ENCODE peak calls at places on chromosomes 2 and 18, in six cellular contexts. P is IMR-90, Q is mesendoderm, T is neuronal stem cell, A is mesenchymal stem cell, X is H1. S is an unnamed sample. For H3K36me3, the result is how much of the 10 kb centered on the place peaks cover.

GRCh38 chr2:215528555-215528954 is 92.7 kb upstream of the FN1 start:
- DNase-seq in P (peak), Q (peak), T (no peak), A (peak), X (no peak), S (peak)

GRCh38 chr18:74951165-74951760 is 257.7 kb downstream of the PTGR3 start:
- DNase-seq in P (peak), Q (no peak), T (no peak), A (peak), X (no peak), S (no peak)

GRCh38 chr2:101125374-101125773 is 25.8 kb downstream of the TBC1D8 start:
- DNase-seq in P (no peak), Q (no peak), T (no peak), A (peak), X (no peak), S (no peak)

GRCh38 chr18:59509477-59510173 is 150.6 kb upstream of the LMAN1 start:
- DNase-seq in P (no peak), Q (no peak), T (no peak), A (no peak), X (no peak), S (no peak)

GRCh38 chr2:189178007-189178406 is 1.6 kb downstream of the COL5A2 start:
- DNase-seq in P (peak), Q (no peak), T (no peak), A (peak), X (no peak), S (no peak)

GRCh38 chr2:64988420-64989125 is 626 bp upstream of the SLC1A4 start:
- DNase-seq in P (peak), Q (peak), T (peak), A (peak), X (peak), S (no peak)

GRCh38 chr18:55300469-55301195 is 287.4 kb downstream of the TCF4 start:
- DNase-seq in P (peak), Q (peak), T (peak), A (no peak), X (no peak), S (no peak)

GRCh38 chr2:237495521-237496117 is 8.6 kb downstream of the MLPH start:
- DNase-seq in P (no peak), Q (no peak), T (no peak), A (no peak), X (no peak), S (no peak)

GRCh38 chr2:237323656-237324055 is 90.3 kb downstream of the COL6A3 start:
- DNase-seq in P (no peak), Q (no peak), T (no peak), A (no peak), X (no peak), S (no peak)

GRCh38 chr2:9256147-9256546 is 49.5 kb downstream of the ASAP2 start:
- DNase-seq in P (no peak), Q (no peak), T (no peak), A (no peak), X (no peak), S (no peak)

GRCh38 chr18:56739731-56740130 is 88.6 kb downstream of the WDR7 start:
- DNase-seq in P (no peak), Q (no peak), T (no peak), A (no peak), X (no peak), S (no peak)

GRCh38 chr2:45068643-45069140 is 59.4 kb upstream of the SIX2 start:
- DNase-seq in P (no peak), Q (no peak), T (no peak), A (no peak), X (no peak), S (no peak)

GRCh38 chr18:57803119-57803969 is at the start of gene ATP8B1:
- DNase-seq in P (peak), Q (peak), T (peak), A (peak), X (peak), S (peak)

GRCh38 chr2:205013586-205013985 is 468.3 kb downstream of the PARD3B start:
- DNase-seq in P (no peak), Q (no peak), T (no peak), A (no peak), X (no peak), S (no peak)

GRCh38 chr2:37625781-37626548 is 45.5 kb downstream of the CDC42EP3 start:
- DNase-seq in P (peak), Q (no peak), T (no peak), A (peak), X (no peak), S (no peak)

GRCh38 chr2:235112365-235112764 is 160.5 kb downstream of the SH3BP4 start:
- DNase-seq in P (no peak), Q (no peak), T (no peak), A (no peak), X (no peak), S (no peak)

GRCh38 chr2:3612639-3613523 is 18.0 kb downstream of the COLEC11 start:
- DNase-seq in P (no peak), Q (no peak), T (no peak), A (no peak), X (peak), S (no peak)

GRCh38 chr2:186274936-186275575 is 211.0 kb upstream of the ZC3H15 start:
- DNase-seq in P (peak), Q (peak), T (no peak), A (peak), X (no peak), S (peak)

DNA sequence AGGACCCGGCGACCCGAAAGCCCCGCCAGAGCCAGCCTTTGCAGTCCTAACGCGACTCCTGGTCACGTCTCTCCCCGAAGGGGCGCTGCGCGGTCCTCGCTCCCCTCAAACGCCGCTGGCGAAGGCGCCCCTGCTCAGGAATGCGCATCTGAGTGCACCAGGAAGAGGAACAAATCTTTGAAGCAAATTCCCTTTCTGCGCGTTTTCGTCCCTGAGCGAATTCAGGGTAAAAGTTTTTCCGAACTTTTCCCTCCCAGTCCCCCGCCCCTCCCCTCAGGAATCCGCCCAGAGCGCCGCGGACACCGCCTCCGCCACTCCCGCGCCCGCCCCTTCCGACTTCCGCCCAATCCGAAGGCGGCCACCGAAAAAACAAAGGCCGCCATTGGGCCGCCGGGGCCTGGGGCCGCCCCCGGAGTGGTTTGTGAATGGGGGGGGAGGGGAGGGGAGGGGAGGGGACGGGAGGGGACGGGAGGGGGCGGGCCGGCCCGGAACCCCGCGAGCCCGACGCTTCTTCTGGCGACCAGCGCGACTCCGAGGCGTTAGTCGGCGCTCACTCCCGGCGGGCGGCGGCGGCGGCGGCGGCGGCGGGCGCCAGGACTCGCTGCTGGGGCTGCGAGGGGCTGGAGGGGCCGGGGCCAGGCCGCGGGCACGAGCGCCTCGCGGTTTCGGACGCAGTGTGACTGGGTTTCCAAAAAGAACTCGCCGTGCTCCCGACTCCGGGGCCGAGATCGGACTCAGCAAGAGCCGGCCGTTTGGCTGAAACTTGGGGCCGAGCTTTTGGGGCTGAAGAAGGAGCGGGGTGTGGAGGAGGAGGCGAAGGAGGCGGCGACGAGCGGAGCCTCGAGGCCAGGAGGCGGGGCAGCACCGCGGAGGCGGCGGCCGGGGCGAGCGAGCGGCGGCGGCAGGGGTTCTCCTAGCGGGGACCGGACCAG is at the start of gene FZD7:
- DNase-seq in P (peak), Q (peak), T (peak), A (peak), X (peak), S (peak)
- H2BK5ac ChIP-seq in P (peak), Q (peak), T (peak), A (peak), X (peak), S (peak)

GRCh38 chr2:172839446-172839845 is 103.8 kb downstream of the RAPGEF4 start:
- DNase-seq in P (no peak), Q (no peak), T (no peak), A (no peak), X (no peak), S (peak)
- H3K36me3 ChIP-seq in P (under half), Q (under half), T (under half), A (under half), X (under half), S (under half)

GRCh38 chr2:53786371-53787254 is at the start of the genes ASB3 and ERLEC1:
- DNase-seq in P (peak), Q (peak), T (peak), A (peak), X (peak), S (peak)
- H2BK5ac ChIP-seq in P (peak), Q (peak), T (peak), A (no peak), X (peak), S (peak)

GRCh38 chr2:207762146-207762545 is 7.6 kb downstream of the FZD5 start:
- DNase-seq in P (peak), Q (peak), T (no peak), A (no peak), X (no peak), S (peak)

GRCh38 chr2:207759890-207760289 is 9.8 kb downstream of the FZD5 start:
- DNase-seq in P (no peak), Q (no peak), T (no peak), A (no peak), X (no peak), S (no peak)

GRCh38 chr2:207754498-207755383 is 15.0 kb downstream of the FZD5 start:
- DNase-seq in P (no peak), Q (no peak), T (no peak), A (no peak), X (no peak), S (no peak)

GRCh38 chr2:207760453-207760852 is 9.3 kb downstream of the FZD5 start:
- DNase-seq in P (no peak), Q (no peak), T (no peak), A (no peak), X (no peak), S (no peak)

DNA sequence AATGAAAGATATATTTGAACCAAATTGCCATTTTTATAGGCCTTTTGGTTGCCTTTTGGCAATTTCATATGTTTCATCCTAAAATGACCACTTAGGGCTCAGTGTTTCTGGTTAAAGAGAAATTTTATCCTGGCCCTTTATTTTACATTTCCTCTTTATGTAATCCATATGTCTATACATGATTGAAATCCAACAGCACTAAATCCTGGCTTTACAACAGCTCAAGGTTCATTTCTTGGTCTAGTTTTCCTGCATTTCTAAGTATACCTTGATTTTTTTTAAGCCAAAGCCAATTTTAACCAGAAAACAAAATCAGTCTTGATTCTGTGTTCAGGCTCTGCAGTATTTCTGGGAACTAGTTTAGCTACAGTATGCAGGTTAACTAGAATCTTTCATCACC is 11.7 kb downstream of the FZD5 start:
- DNase-seq in P (no peak), Q (no peak), T (no peak), A (no peak), X (no peak), S (no peak)
- H3K36me3 ChIP-seq in P (under half), Q (under half), T (half or more), A (under half), X (under half), S (under half)

GRCh38 chr2:51387235-51387634 is 355.3 kb upstream of the NRXN1 start:
- DNase-seq in P (peak), Q (no peak), T (no peak), A (peak), X (no peak), S (no peak)
- H2BK5ac ChIP-seq in P (peak), Q (no peak), T (no peak), A (no peak), X (no peak), S (no peak)

DNA sequence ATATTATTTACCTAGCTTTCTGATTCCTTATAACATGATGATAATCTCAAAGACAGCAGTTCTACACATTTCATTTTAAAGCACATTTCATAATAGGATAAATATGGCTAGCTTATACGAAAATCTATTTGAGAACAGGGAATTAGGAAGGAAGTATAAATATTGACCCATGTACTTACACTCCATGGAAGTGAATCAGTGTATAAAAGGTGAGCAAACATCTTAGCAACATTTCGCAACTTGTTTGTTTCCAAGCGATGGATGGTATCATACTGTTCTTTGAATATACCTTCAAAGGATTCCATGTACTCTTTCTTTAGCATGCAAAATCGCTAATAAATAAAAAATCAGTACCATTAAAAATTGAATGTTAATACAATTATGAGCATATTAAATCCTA is 53.1 kb downstream of the CWC22 start:
- DNase-seq in P (no peak), Q (no peak), T (no peak), A (no peak), X (no peak), S (no peak)
- H3K36me3 ChIP-seq in P (under half), Q (under half), T (half or more), A (half or more), X (under half), S (under half)

DNA sequence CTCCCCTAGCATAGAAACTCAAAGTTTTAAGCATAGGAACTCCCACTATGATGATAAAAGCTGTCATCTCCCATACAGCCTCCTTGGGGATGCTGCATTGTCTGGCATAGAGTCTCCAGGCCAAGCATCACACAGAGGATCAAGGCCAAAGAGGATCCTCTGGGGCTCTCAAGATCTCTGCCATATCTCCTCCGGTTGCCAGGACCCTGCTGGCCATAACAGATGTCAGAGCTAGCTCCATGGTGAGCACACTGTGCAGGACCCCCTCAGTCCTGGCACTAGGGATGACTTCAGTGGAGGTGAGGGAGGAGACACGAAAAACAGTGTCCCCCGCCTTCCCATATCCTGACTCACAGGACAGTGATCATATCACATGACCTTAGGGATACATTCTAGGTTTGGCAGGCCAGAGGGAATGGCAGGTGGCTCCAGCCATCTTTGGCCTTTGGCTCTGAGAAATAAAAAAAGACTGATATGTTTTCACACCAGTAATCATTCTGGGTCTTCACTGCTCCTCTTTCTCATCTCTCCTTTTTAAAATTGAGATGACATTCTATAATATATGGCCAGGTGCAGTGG is 235.0 kb downstream of the MYCN start:
- DNase-seq in P (no peak), Q (no peak), T (no peak), A (no peak), X (no peak), S (no peak)
- H2BK5ac ChIP-seq in P (no peak), Q (no peak), T (no peak), A (no peak), X (no peak), S (no peak)

GRCh38 chr2:218238896-218239295 is 21.9 kb downstream of the ARPC2 start:
- DNase-seq in P (no peak), Q (no peak), T (no peak), A (no peak), X (no peak), S (no peak)
- H3K36me3 ChIP-seq in P (half or more), Q (under half), T (half or more), A (half or more), X (half or more), S (half or more)

GRCh38 chr2:112645396-112646101 is at the start of gene SLC20A1:
- DNase-seq in P (peak), Q (peak), T (peak), A (peak), X (peak), S (peak)
- H2BK5ac ChIP-seq in P (peak), Q (peak), T (peak), A (peak), X (peak), S (peak)

GRCh38 chr2:221948076-221948475 is 350.7 kb downstream of the PAX3 start:
- DNase-seq in P (no peak), Q (no peak), T (no peak), A (no peak), X (no peak), S (no peak)

GRCh38 chr2:221943078-221943810 is 355.6 kb downstream of the PAX3 start:
- DNase-seq in P (peak), Q (no peak), T (no peak), A (peak), X (no peak), S (no peak)
- H3K36me3 ChIP-seq in P (under half), Q (under half), T (under half), A (under half), X (under half), S (under half)

S was measured in trophoblast cell.